ENCODE peak calls at places on chromosome 17, in eight cellular contexts. A, E, Z, Y, W, I, O and M are unnamed samples.

GRCh38 chr17:80649672-80650338 is 105.2 kb downstream of the RPTOR start:
- DNase-seq in A (peak), E (peak), Z (peak), Y (peak), W (peak), I (peak), O (no peak), M (peak)

GRCh38 chr17:77546772-77547201 is 406.0 kb downstream of the SEC14L1 start:
- DNase-seq in A (no peak), E (no peak), Z (no peak), Y (no peak), W (no peak), I (no peak), O (no peak), M (no peak)

GRCh38 chr17:81397314-81398169 is 2.3 kb downstream of the BAHCC1 start:
- DNase-seq in A (no peak), E (no peak), Z (no peak), Y (no peak), W (peak), I (peak), O (no peak), M (no peak)

GRCh38 chr17:50018909-50019308 is 23.9 kb upstream of the DLX3 start:
- DNase-seq in A (no peak), E (no peak), Z (no peak), Y (no peak), W (no peak), I (no peak), O (no peak), M (no peak)

GRCh38 chr17:61486135-61487120 is 34.2 kb downstream of the TBX4 start:
- DNase-seq in A (no peak), E (no peak), Z (no peak), Y (no peak), W (no peak), I (no peak), O (no peak), M (no peak)

GRCh38 chr17:37134050-37134449 is 185.3 kb downstream of the AATF start:
- DNase-seq in A (no peak), E (no peak), Z (no peak), Y (no peak), W (peak), I (no peak), O (no peak), M (no peak)

GRCh38 chr17:80663783-80664206 is 119.2 kb downstream of the RPTOR start:
- DNase-seq in A (no peak), E (no peak), Z (peak), Y (no peak), W (peak), I (no peak), O (no peak), M (no peak)

GRCh38 chr17:76523084-76524037 is 14.1 kb downstream of the CYGB start:
- DNase-seq in A (peak), E (peak), Z (peak), Y (peak), W (peak), I (no peak), O (peak), M (no peak)

GRCh38 chr17:41529491-41529915 is 1.4 kb upstream of the KRT19 start:
- DNase-seq in A (no peak), E (no peak), Z (no peak), Y (no peak), W (no peak), I (no peak), O (no peak), M (no peak)

GRCh38 chr17:14856156-14856555 is 409.0 kb downstream of the PMP22 start:
- DNase-seq in A (no peak), E (no peak), Z (no peak), Y (no peak), W (no peak), I (no peak), O (no peak), M (no peak)

GRCh38 chr17:67247416-67247900 is 2.5 kb upstream of the HELZ start:
- DNase-seq in A (no peak), E (no peak), Z (no peak), Y (no peak), W (no peak), I (no peak), O (no peak), M (no peak)

GRCh38 chr17:27233059-27233458 is 60.9 kb upstream of the WSB1 start:
- DNase-seq in A (no peak), E (no peak), Z (no peak), Y (no peak), W (no peak), I (no peak), O (no peak), M (no peak)

GRCh38 chr17:67608691-67609090 is 109.0 kb upstream of the NOL11 start:
- DNase-seq in A (no peak), E (no peak), Z (no peak), Y (peak), W (no peak), I (no peak), O (no peak), M (no peak)

GRCh38 chr17:861364-861763 is 79.2 kb downstream of the MRM3 start:
- DNase-seq in A (no peak), E (no peak), Z (no peak), Y (no peak), W (no peak), I (no peak), O (no peak), M (no peak)